ENCODE peak calls at places on chromosomes 11 and 22, in six cellular contexts. X is adipocyte; W is neural crest cell; O is neural progenitor cell; J is activated naive CD8-positive, alpha-beta T cell treated with anti-CD3 and anti-CD28 coated beads, Interleukin-2, amount 50 U/mL, for 24 hours; Q is HEK293T. F is an unnamed sample.

GRCh38 chr22:44821741-44822425 is 69.5 kb downstream of the ARHGAP8 start:
- DNase-seq in J (no peak), X (no peak), W (no peak), O (no peak), Q (no peak), F (no peak)

GRCh38 chr11:859394-860131 is 16.9 kb downstream of the TSPAN4 start:
- DNase-seq in X (peak), J (no peak), Q (no peak), O (no peak), W (no peak), F (peak)

GRCh38 chr11:94880216-94880615 is 93.1 kb downstream of the CWC15 start:
- DNase-seq in Q (no peak), J (no peak), W (no peak), O (no peak), X (no peak), F (no peak)

GRCh38 chr22:36191106-36191836 is 10.3 kb downstream of the APOL4 start:
- DNase-seq in Q (no peak), X (peak), O (no peak), W (no peak), J (no peak), F (peak)

GRCh38 chr22:42565956-42566355 is 12.2 kb downstream of the SERHL2 start:
- DNase-seq in O (no peak), X (no peak), J (no peak), Q (no peak), W (no peak), F (no peak)

GRCh38 chr22:29780220-29780619 is 13.1 kb downstream of the UQCR10 start:
- DNase-seq in Q (no peak), W (no peak), X (no peak), J (no peak), O (no peak), F (no peak)

GRCh38 chr11:42996742-42997307 is 315.0 kb upstream of the API5 start:
- DNase-seq in Q (no peak), O (no peak), X (no peak), W (no peak), J (no peak), F (no peak)

GRCh38 chr11:95524328-95525036 is 265.1 kb downstream of the FAM76B start:
- DNase-seq in X (no peak), J (no peak), W (no peak), Q (no peak), O (no peak), F (no peak)

GRCh38 chr22:44901301-44901700 is 108.5 kb downstream of the PHF21B start:
- DNase-seq in O (no peak), Q (no peak), J (no peak), X (peak), W (no peak), F (peak)

GRCh38 chr11:109747839-109748238 is 325.8 kb downstream of the C11orf87 start:
- DNase-seq in Q (no peak), J (no peak), W (no peak), X (no peak), O (no peak), F (no peak)

GRCh38 chr11:18248561-18248960 is at the start of gene SAA2:
- DNase-seq in O (no peak), X (no peak), J (no peak), W (no peak), Q (no peak), F (no peak)

GRCh38 chr11:6927030-6927617 is 898 bp downstream of the ZNF215 start:
- DNase-seq in X (no peak), J (no peak), O (no peak), W (no peak), Q (no peak), F (no peak)

GRCh38 chr22:39839198-39839597 is 54.4 kb downstream of the ENTHD1 start:
- DNase-seq in X (no peak), O (no peak), J (no peak), W (no peak), Q (no peak), F (no peak)

GRCh38 chr11:117005758-117006157 is 92.5 kb downstream of the SIK3 start:
- DNase-seq in Q (no peak), J (no peak), X (no peak), O (no peak), W (no peak), F (no peak)

GRCh38 chr22:40671369-40671768 is 7.9 kb upstream of the MCHR1 start:
- DNase-seq in Q (no peak), O (no peak), X (no peak), W (no peak), J (no peak), F (no peak)

GRCh38 chr22:43473031-43473430 is 61.2 kb downstream of the MPPED1 start:
- DNase-seq in Q (no peak), O (no peak), J (no peak), X (no peak), W (no peak), F (no peak)

GRCh38 chr11:92131289-92131890 is 93.2 kb upstream of the FAT3 start:
- DNase-seq in J (no peak), X (no peak), Q (no peak), W (no peak), O (no peak), F (peak)

GRCh38 chr11:13462311-13462927 is 603 bp downstream of the BTBD10 start:
- DNase-seq in Q (peak), O (peak), J (peak), W (peak), X (peak), F (peak)

GRCh38 chr11:60864856-60865513 is 2.4 kb upstream of the ZP1 start:
- DNase-seq in Q (no peak), O (no peak), J (no peak), W (no peak), X (no peak), F (no peak)

GRCh38 chr11:65224939-65225283 is 36.9 kb upstream of the POLA2 start:
- DNase-seq in O (peak), J (no peak), W (no peak), Q (no peak), X (peak), F (peak)

GRCh38 chr22:36323182-36323854 is 64.4 kb downstream of the MYH9 start:
- DNase-seq in X (no peak), O (no peak), Q (no peak), J (no peak), W (no peak), F (peak)

GRCh38 chr22:30649430-30650007 is 13.9 kb downstream of the SLC35E4 start:
- DNase-seq in Q (no peak), X (peak), J (peak), O (no peak), W (no peak), F (peak)

GRCh38 chr11:115903179-115903578 is 399.0 kb upstream of the CADM1 start:
- DNase-seq in O (no peak), Q (no peak), J (no peak), W (no peak), X (no peak), F (no peak)

GRCh38 chr11:29449280-29450074 is 567.4 kb downstream of the KCNA4 start:
- DNase-seq in X (peak), J (no peak), Q (no peak), O (no peak), W (no peak), F (no peak)

GRCh38 chr22:26890870-26891269 is 233.5 kb downstream of the MIAT start:
- DNase-seq in Q (no peak), W (no peak), J (no peak), X (no peak), O (peak), F (no peak)

GRCh38 chr11:65428578-65429068 is 6.0 kb downstream of the NEAT1 start:
- DNase-seq in X (peak), O (no peak), J (no peak), Q (no peak), W (no peak), F (no peak)

GRCh38 chr22:50071432-50072166 is 13.5 kb upstream of the TTLL8 start:
- DNase-seq in Q (no peak), X (no peak), W (no peak), J (no peak), O (no peak), F (no peak)

GRCh38 chr22:11253000-11253511 is 4274.9 kb upstream of the OR11H1 start:
- DNase-seq in Q (no peak), X (no peak), O (no peak), J (no peak), W (no peak), F (no peak)

GRCh38 chr11:118010738-118011461 is 24.7 kb downstream of the IL10RA start:
- DNase-seq in W (no peak), O (no peak), Q (no peak), X (no peak), J (no peak), F (no peak)

GRCh38 chr11:120139316-120140069 is 1.6 kb upstream of the TRIM29 start:
- DNase-seq in Q (no peak), J (no peak), W (no peak), O (no peak), X (no peak), F (no peak)

GRCh38 chr11:114438303-114438702 is 964 bp upstream of the REXO2 start:
- DNase-seq in W (no peak), Q (no peak), O (peak), X (no peak), J (no peak), F (no peak)